ENCODE peak calls at places on chromosomes 4 and X, in six cellular contexts. C is CD4-positive, alpha-beta memory T cell; Y is psoas muscle; U is mesenchymal stem cell; E is pancreas; D is AG04450. K is an unnamed sample.

GRCh38 chrX:131572372-131573014 is 28.6 kb downstream of the OR13H1 start:
- DNase-seq in E (no peak), D (no peak), U (peak; percentile 16), C (no peak), Y (no peak), K (no peak)

GRCh38 chrX:50691820-50692219 is 122.2 kb downstream of the SHROOM4 start:
- DNase-seq in Y (no peak), U (peak; percentile 54), C (peak; percentile 44), D (peak; percentile 3), E (no peak), K (peak; percentile 48)

GRCh38 chr4:183636488-183636887 is 22.5 kb downstream of the RWDD4 start:
- DNase-seq in Y (no peak), C (no peak), D (no peak), U (no peak), E (no peak), K (no peak)

GRCh38 chr4:166670341-166670740 is 564.0 kb downstream of the SPOCK3 start:
- DNase-seq in C (no peak), E (no peak), D (no peak), U (no peak), Y (no peak), K (no peak)

GRCh38 chr4:6876440-6876839 is 33.2 kb upstream of the TBC1D14 start:
- DNase-seq in C (no peak), E (no peak), D (no peak), Y (no peak), U (no peak), K (no peak)

GRCh38 chr4:3708103-3708510 is 58.1 kb upstream of the ADRA2C start:
- DNase-seq in C (no peak), D (no peak), Y (peak; percentile 45), E (peak; percentile 17), U (no peak), K (no peak)

GRCh38 chrX:122625821-122626220 is 558.3 kb upstream of the GRIA3 start:
- DNase-seq in E (no peak), U (peak; percentile 3), D (no peak), Y (no peak), C (no peak), K (no peak)

GRCh38 chr4:29588615-29589014 is 1131.6 kb upstream of the PCDH7 start:
- DNase-seq in U (no peak), E (no peak), Y (no peak), D (no peak), C (no peak), K (no peak)

GRCh38 chrX:2794336-2794735 is 34.4 kb upstream of the GYG2 start:
- DNase-seq in E (no peak), U (no peak), D (no peak), C (no peak), Y (no peak), K (no peak)

GRCh38 chrX:71859637-71860036 is 51.0 kb upstream of the NHSL2 start:
- DNase-seq in C (peak; percentile 43), U (peak; percentile 44), Y (no peak), E (no peak), D (no peak), K (peak; percentile 42)

GRCh38 chr4:184265566-184266351 is 48.1 kb upstream of the ENPP6 start:
- DNase-seq in U (peak; percentile 34), Y (no peak), E (no peak), D (no peak), C (no peak), K (no peak)

GRCh38 chr4:188132232-188132631 is 7.0 kb upstream of the TRIML1 start:
- DNase-seq in D (no peak), E (no peak), Y (no peak), C (no peak), U (no peak), K (no peak)

GRCh38 chr4:14529653-14530052 is 472.6 kb upstream of the CPEB2 start:
- DNase-seq in D (no peak), E (no peak), Y (no peak), U (peak; percentile 57), C (no peak), K (no peak)

GRCh38 chr4:56424697-56425514 is 10.5 kb downstream of the PPAT start:
- DNase-seq in C (peak; percentile 45), U (peak; percentile 50), Y (no peak), D (no peak), E (no peak), K (peak; percentile 55)

GRCh38 chr4:38948551-38948950 is 80.9 kb downstream of the FAM114A1 start:
- DNase-seq in C (no peak), E (no peak), U (peak; percentile 90), D (peak; percentile 85), Y (peak; percentile 75), K (no peak)

GRCh38 chr4:95889662-95890061 is 49.8 kb downstream of the PDHA2 start:
- DNase-seq in U (peak; percentile 22), D (no peak), C (no peak), Y (no peak), E (no peak), K (no peak)

GRCh38 chr4:41505161-41505653 is 32.8 kb upstream of the LIMCH1 start:
- DNase-seq in E (no peak), U (peak; percentile 15), Y (peak; percentile 57), D (no peak), C (no peak), K (no peak)

GRCh38 chr4:3742610-3743009 is 23.6 kb upstream of the ADRA2C start:
- DNase-seq in C (no peak), E (no peak), D (no peak), U (no peak), Y (no peak), K (no peak)

GRCh38 chr4:81504685-81505598 is 33.2 kb upstream of the RASGEF1B start:
- DNase-seq in E (no peak), C (peak; percentile 58), U (no peak), D (no peak), Y (peak; percentile 75), K (peak; percentile 71)

GRCh38 chrX:28586891-28587635 is at the start of gene IL1RAPL1:
- DNase-seq in U (peak; percentile 76), C (no peak), Y (no peak), E (no peak), D (peak; percentile 41), K (no peak)

GRCh38 chr4:2135083-2135482 is 76.0 kb downstream of the NAT8L start:
- DNase-seq in Y (no peak), D (peak; percentile 0), C (peak; percentile 33), U (peak; percentile 23), E (no peak), K (no peak)

GRCh38 chrX:150257348-150258175 is 105.6 kb upstream of the MAMLD1 start:
- DNase-seq in U (no peak), Y (no peak), D (no peak), E (no peak), C (no peak), K (no peak)

GRCh38 chrX:70026112-70026850 is 23.5 kb downstream of the AWAT2 start:
- DNase-seq in C (no peak), U (peak; percentile 0), D (no peak), Y (no peak), E (no peak), K (no peak)

GRCh38 chr4:109787807-109788206 is 14.0 kb downstream of the CFI start:
- DNase-seq in U (no peak), E (no peak), Y (no peak), C (no peak), D (no peak), K (no peak)

GRCh38 chrX:65706041-65706828 is 38.8 kb downstream of the MSN start:
- DNase-seq in U (peak; percentile 88), D (no peak), E (peak; percentile 10), C (no peak), Y (peak; percentile 66), K (no peak)

GRCh38 chr4:36043901-36044300 is 200.4 kb downstream of the ARAP2 start:
- DNase-seq in C (no peak), U (peak; percentile 86), D (no peak), E (no peak), Y (no peak), K (no peak)

GRCh38 chrX:38437093-38437492 is 84.7 kb downstream of the OTC start:
- DNase-seq in E (no peak), Y (no peak), C (no peak), U (no peak), D (no peak), K (no peak)

GRCh38 chr4:107747748-107748486 is 27.9 kb upstream of the PAPSS1 start:
- DNase-seq in Y (no peak), C (no peak), U (no peak), E (no peak), D (no peak), K (no peak)

GRCh38 chr4:138935-139334 is 14.6 kb downstream of the ZNF718 start:
- DNase-seq in E (no peak), D (no peak), U (no peak), C (no peak), Y (no peak), K (no peak)

GRCh38 chr4:139691-140090 is 15.4 kb downstream of the ZNF718 start:
- DNase-seq in D (no peak), C (no peak), Y (no peak), U (no peak), E (no peak), K (no peak)
- H3K9me3 ChIP-seq in D (peaks cover 41% of the 10 kb centered on the region), C (peaks cover 8% of the 10 kb centered on the region), Y (peaks cover 79% of the 10 kb centered on the region), U (peaks cover 100% of the 10 kb centered on the region), E (no peaks in the 10 kb centered on the region), K (peaks cover 9% of the 10 kb centered on the region)

GRCh38 chr4:94486372-94486801 is 34.6 kb downstream of the PDLIM5 start:
- DNase-seq in U (peak; percentile 46), Y (no peak), E (no peak), C (no peak), D (no peak), K (no peak)

GRCh38 chr4:94479358-94480141 is 27.8 kb downstream of the PDLIM5 start:
- DNase-seq in D (no peak), U (no peak), Y (no peak), C (no peak), E (no peak), K (no peak)

GRCh38 chr4:94480362-94480951 is 28.7 kb downstream of the PDLIM5 start:
- DNase-seq in C (no peak), E (no peak), D (no peak), Y (no peak), U (no peak), K (no peak)

GRCh38 chr4:94484818-94485217 is 33.1 kb downstream of the PDLIM5 start:
- DNase-seq in Y (no peak), U (no peak), D (no peak), E (no peak), C (no peak), K (no peak)

GRCh38 chr4:94483895-94484294 is 32.2 kb downstream of the PDLIM5 start:
- DNase-seq in E (no peak), Y (no peak), C (no peak), D (no peak), U (no peak), K (no peak)
- H3K27ac ChIP-seq in E (no peak overlapping the region), Y (peak overlapping the region; percentile 84), C (no peak overlapping the region), D (no peak overlapping the region), U (no peak overlapping the region), K (no peak overlapping the region)

GRCh38 chr4:128354205-128354821 is 66.7 kb upstream of the PGRMC2 start:
- DNase-seq in C (no peak), D (peak; percentile 89), U (peak; percentile 95), Y (no peak), E (peak; percentile 21), K (no peak)
- H3K4me3 ChIP-seq in C (no peak overlapping the region), D (no peak overlapping the region), U (no peak overlapping the region), Y (no peak overlapping the region), E (no peak overlapping the region), K (no peak overlapping the region)

DNA sequence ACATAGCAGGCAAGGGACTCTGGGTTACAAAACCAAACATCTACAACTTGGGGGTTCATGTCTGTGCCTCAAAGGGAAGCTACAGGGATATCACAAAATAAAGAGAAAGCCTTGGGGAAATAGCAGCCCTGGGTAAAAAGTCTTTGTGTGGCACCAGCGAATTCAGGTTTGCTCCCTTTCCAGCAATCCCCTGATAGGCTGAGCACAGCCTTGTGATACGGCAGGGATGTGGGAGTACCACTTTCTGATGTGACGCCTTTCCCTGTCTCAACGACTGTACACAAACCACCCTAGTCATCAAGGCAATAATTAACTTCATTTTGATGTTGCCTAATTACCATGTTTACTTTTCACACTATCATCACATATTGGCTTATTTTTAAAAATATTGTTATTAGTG is 164.9 kb downstream of the LDB2 start:
- DNase-seq in D (no peak), C (no peak), Y (no peak), E (no peak), U (no peak), K (no peak)
- H3K9me3 ChIP-seq in D (no peaks in the 10 kb centered on the region), C (no peaks in the 10 kb centered on the region), Y (no peaks in the 10 kb centered on the region), E (no peaks in the 10 kb centered on the region), U (no peaks in the 10 kb centered on the region), K (no peaks in the 10 kb centered on the region)

K was measured in naive thymus-derived CD4-positive, alpha-beta T cell.